ENCODE peak calls at places on chromosomes 13 and 19, in five cellular contexts. W is activated T-helper 1 cell treated with anti-CD3 and anti-CD28 coated beads, Interleukin-2, amount 50 U/mL, for 16 hours; M is body of pancreas; R is fibroblast of mammary gland; S is HFF-Myc. Q is an unnamed sample.

GRCh38 chr19:10467104-10467706 is 36.0 kb downstream of the KEAP1 start:
- DNase-seq in W (no peak), M (no peak), R (no peak), S (no peak), Q (no peak)

GRCh38 chr13:95552208-95552538 is 347 bp upstream of the CLDN10 start:
- DNase-seq in W (no peak), M (no peak), R (no peak), S (no peak), Q (no peak)

GRCh38 chr13:60627071-60627686 is 230.2 kb downstream of the TDRD3 start:
- DNase-seq in W (no peak), M (peak; percentile 16), R (peak; percentile 18), S (no peak), Q (no peak)

GRCh38 chr13:34076319-34076718 is 258.4 kb downstream of the RFC3 start:
- DNase-seq in W (no peak), M (no peak), R (no peak), S (no peak), Q (no peak)

GRCh38 chr19:3207466-3208242 is 16.8 kb upstream of the CELF5 start:
- DNase-seq in W (no peak), M (no peak), R (no peak), S (no peak), Q (no peak)

GRCh38 chr13:83722443-83722842 is 159.8 kb downstream of the SLITRK1 start:
- DNase-seq in W (no peak), M (no peak), R (no peak), S (no peak), Q (no peak)

GRCh38 chr19:7216373-7216902 is 77.8 kb downstream of the INSR start:
- DNase-seq in W (no peak), M (peak; percentile 51), R (no peak), S (no peak), Q (no peak)

GRCh38 chr19:1411255-1412191 is 4.1 kb downstream of the DAZAP1 start:
- DNase-seq in W (no peak), M (peak; percentile 49), R (peak; percentile 92), S (no peak), Q (no peak)